ENCODE peak calls at places on chromosomes 13 and 19, in four cellular contexts. R is HepG2, S is vagina, F is tibial nerve. P is an unnamed sample.

GRCh38 chr19:2014081-2014693 is 1.3 kb downstream of the BTBD2 start:
- DNase-seq in R (no peak), S (no peak), F (no peak), P (no peak)

GRCh38 chr19:21321996-21322395 is 7.2 kb downstream of the ZNF708 start:
- DNase-seq in R (no peak), S (no peak), F (no peak), P (no peak)

GRCh38 chr13:45361596-45362206 is 20.7 kb upstream of the TPT1 start:
- DNase-seq in R (no peak), S (no peak), F (no peak), P (no peak)

GRCh38 chr13:60412909-60413616 is 16.0 kb downstream of the TDRD3 start:
- DNase-seq in R (no peak), S (no peak), F (no peak), P (no peak)

GRCh38 chr19:5987077-5987818 is 9.3 kb upstream of the RANBP3 start:
- DNase-seq in R (peak), S (no peak), F (peak), P (peak)

GRCh38 chr13:22055259-22055658 is 384.4 kb downstream of the FGF9 start:
- DNase-seq in R (no peak), S (no peak), F (no peak), P (no peak)

GRCh38 chr13:35891486-35891885 is 239.7 kb downstream of the DCLK1 start:
- DNase-seq in R (no peak), S (no peak), F (no peak), P (no peak)

GRCh38 chr19:9865732-9866627 is 30.9 kb downstream of the PIN1 start:
- DNase-seq in R (no peak), S (no peak), F (no peak), P (no peak)

GRCh38 chr19:36093146-36093662 is 17.7 kb upstream of the OVOL3 start:
- DNase-seq in R (no peak), S (no peak), F (no peak), P (no peak)

GRCh38 chr19:48804496-48804895 is 6.3 kb downstream of the BCAT2 start:
- DNase-seq in R (no peak), S (no peak), F (no peak), P (no peak)

GRCh38 chr19:57830071-57830602 is at the start of gene ZNF587B:
- DNase-seq in R (peak), S (no peak), F (peak), P (peak)

GRCh38 chr13:30493670-30494381 is 28.1 kb upstream of the HMGB1 start:
- DNase-seq in R (no peak), S (no peak), F (no peak), P (no peak)

GRCh38 chr13:90105276-90105675 is 1242.2 kb upstream of the MIR17HG start:
- DNase-seq in R (no peak), S (no peak), F (no peak), P (no peak)

GRCh38 chr19:8304841-8305621 is 3.1 kb downstream of the CD320 start:
- DNase-seq in R (no peak), S (no peak), F (peak), P (peak)

GRCh38 chr13:33251131-33251629 is 34.4 kb downstream of the STARD13 start:
- DNase-seq in R (no peak), S (no peak), F (no peak), P (no peak)

GRCh38 chr13:40509876-40510275 is 156.6 kb downstream of the FOXO1 start:
- DNase-seq in R (no peak), S (no peak), F (no peak), P (no peak)

GRCh38 chr13:33817513-33817842 is 471 bp upstream of the RFC3 start:
- DNase-seq in R (no peak), S (no peak), F (no peak), P (no peak)

GRCh38 chr19:47433121-47433520 is 13.8 kb upstream of the MEIS3 start:
- DNase-seq in R (no peak), S (no peak), F (no peak), P (no peak)

GRCh38 chr13:41751277-41751676 is 209.6 kb downstream of the VWA8 start:
- DNase-seq in R (no peak), S (no peak), F (no peak), P (no peak)

GRCh38 chr19:21022996-21023395 is 2.5 kb downstream of the ZNF430 start:
- DNase-seq in R (peak), S (no peak), F (no peak), P (no peak)

GRCh38 chr19:28170066-28170465 is 1042.9 kb downstream of the UQCRFS1 start:
- DNase-seq in R (no peak), S (no peak), F (no peak), P (no peak)

GRCh38 chr13:43758834-43759233 is 27.9 kb downstream of the ENOX1 start:
- DNase-seq in R (no peak), S (no peak), F (no peak), P (no peak)

GRCh38 chr13:43760257-43760656 is 26.5 kb downstream of the ENOX1 start:
- DNase-seq in R (no peak), S (no peak), F (no peak), P (no peak)

GRCh38 chr13:43755844-43756243 is 30.9 kb downstream of the ENOX1 start:
- DNase-seq in R (no peak), S (no peak), F (no peak), P (no peak)

GRCh38 chr13:43751624-43752023 is 35.1 kb downstream of the ENOX1 start:
- DNase-seq in R (no peak), S (no peak), F (no peak), P (no peak)

DNA sequence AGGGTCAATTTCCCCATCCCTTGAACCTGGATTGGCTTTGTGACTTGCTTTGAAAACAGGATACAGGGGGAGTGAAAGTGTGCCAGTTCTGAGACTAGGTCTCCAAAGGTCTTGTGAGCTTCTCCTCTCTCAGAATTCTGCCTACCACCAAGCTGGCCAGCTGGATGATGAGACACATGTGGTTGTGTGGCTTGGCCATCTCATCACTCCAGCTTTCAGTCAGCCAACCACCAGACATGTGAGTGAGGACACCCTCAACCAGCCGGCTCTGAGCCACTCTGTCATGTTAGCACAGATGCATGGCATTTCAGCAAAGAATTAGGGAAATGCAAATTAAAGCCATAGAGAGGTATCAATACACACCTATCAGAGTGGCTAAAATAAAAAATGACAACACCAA is 29.5 kb downstream of the ENOX1 start:
- DNase-seq in R (no peak), S (no peak), F (no peak), P (no peak)
- H3K27ac ChIP-seq in R (no peak), S (no peak), F (no peak), P (no peak)

DNA sequence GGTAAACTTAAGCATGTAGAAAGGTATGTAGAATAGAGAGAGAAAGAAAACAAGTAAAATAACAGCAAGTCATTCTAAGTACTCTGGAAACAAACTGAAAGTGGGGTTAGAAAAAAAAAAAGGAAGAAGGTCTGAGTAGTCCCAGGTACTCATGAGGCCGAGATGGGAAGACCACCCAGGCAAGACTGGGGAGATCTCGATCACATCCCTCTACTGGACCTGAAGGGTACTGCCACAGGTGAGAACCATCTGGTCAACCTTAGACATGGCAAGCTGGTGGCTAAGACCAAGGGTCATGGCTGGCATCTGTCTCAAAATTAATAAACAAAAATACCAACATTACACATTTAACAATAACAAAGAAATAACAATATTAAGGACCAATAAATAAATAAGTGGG is 36.3 kb upstream of the ZNF724 start:
- DNase-seq in R (no peak), S (no peak), F (no peak), P (no peak)
- TF ChIP-seq CTCF in R (peak), S (no peak), F (no peak), P (peak)

GRCh38 chr13:79392882-79393563 is 13.0 kb downstream of the RBM26 start:
- DNase-seq in R (no peak), S (no peak), F (no peak), P (no peak)
- TF ChIP-seq POLR2A in R (no peak), S (no peak), F (no peak), P (no peak)

GRCh38 chr19:45467456-45468158 is at the start of gene FOSB:
- DNase-seq in R (peak), S (no peak), F (peak), P (peak)
- H3K27ac ChIP-seq in R (peak), S (peak), F (peak), P (peak)

GRCh38 chr19:19410553-19411550 is 5.4 kb downstream of the GATAD2A start:
- DNase-seq in R (no peak), S (no peak), F (no peak), P (no peak)
- TF ChIP-seq CTCF in R (no peak), S (no peak), F (no peak), P (no peak)

DNA sequence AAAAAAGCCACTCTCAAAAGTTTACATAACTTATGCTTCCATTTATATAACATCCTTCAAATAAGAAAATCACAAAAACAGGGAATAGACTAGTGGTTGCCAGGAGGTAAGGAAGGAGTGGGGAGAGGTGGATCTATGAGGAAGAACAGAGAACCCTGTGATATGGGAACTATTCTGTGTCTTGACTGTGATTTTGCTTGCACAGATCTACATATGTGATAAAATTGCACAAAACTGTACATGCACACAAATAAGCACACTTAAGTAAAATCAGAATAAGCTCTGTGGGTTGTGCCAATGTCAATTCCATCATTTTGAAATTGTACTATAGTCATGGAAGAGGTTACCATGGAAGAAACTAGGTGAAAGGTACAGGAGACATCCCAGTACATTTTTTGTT is 121.6 kb upstream of the SGCG start:
- DNase-seq in R (no peak), S (no peak), F (no peak), P (no peak)
- TF ChIP-seq POLR2A in R (no peak), S (no peak), F (no peak), P (no peak)

GRCh38 chr19:15248648-15249559 is 16.7 kb upstream of the EPHX3 start:
- DNase-seq in R (no peak), S (no peak), F (peak), P (peak)
- H3K27ac ChIP-seq in R (peak), S (peak), F (peak), P (peak)